ENCODE peak calls at places on chromosomes 3 and 15, in four cellular contexts. R, N, J and P are unnamed samples.

GRCh38 chr3:24963762-24964625 is 464.1 kb upstream of the RARB start:
- DNase-seq in R (peak), N (peak), J (no peak), P (peak)

GRCh38 chr3:53649816-53650215 is 155.4 kb downstream of the CACNA1D start:
- DNase-seq in R (no peak), N (no peak), J (no peak), P (no peak)

GRCh38 chr15:64453689-64454037 is 6.7 kb upstream of the ZNF609 start:
- DNase-seq in R (no peak), N (no peak), J (no peak), P (no peak)

GRCh38 chr15:42723068-42723467 is 13.9 kb downstream of the CDAN1 start:
- DNase-seq in R (no peak), N (no peak), J (no peak), P (peak)

GRCh38 chr3:156978471-156978961 is 152.4 kb downstream of the LEKR1 start:
- DNase-seq in R (no peak), N (peak), J (no peak), P (no peak)

GRCh38 chr3:32757618-32758374 is 60.0 kb upstream of the TRIM71 start:
- DNase-seq in R (no peak), N (peak), J (no peak), P (no peak)

GRCh38 chr3:67458406-67458805 is 196.0 kb downstream of the SUCLG2 start:
- DNase-seq in R (no peak), N (peak), J (no peak), P (no peak)

GRCh38 chr3:126685041-126685440 is 19.0 kb upstream of the CHCHD6 start:
- DNase-seq in R (no peak), N (no peak), J (no peak), P (no peak)

GRCh38 chr3:160482796-160483195 is 33.2 kb upstream of the TRIM59 start:
- DNase-seq in R (no peak), N (no peak), J (no peak), P (no peak)

GRCh38 chr3:190040145-190040544 is 80.6 kb downstream of the P3H2 start:
- DNase-seq in R (no peak), N (no peak), J (no peak), P (no peak)

GRCh38 chr3:181458857-181459256 is 252.9 kb upstream of the SOX2 start:
- DNase-seq in R (no peak), N (no peak), J (no peak), P (no peak)
- TF ChIP-seq RAD21 in R (no peak), N (no peak), J (no peak), P (no peak)

GRCh38 chr3:141056716-141057115 is 5.6 kb downstream of the SPSB4 start:
- DNase-seq in R (no peak), N (no peak), J (no peak), P (no peak)
- TF ChIP-seq RAD21 in R (no peak), N (no peak), J (no peak), P (no peak)

DNA sequence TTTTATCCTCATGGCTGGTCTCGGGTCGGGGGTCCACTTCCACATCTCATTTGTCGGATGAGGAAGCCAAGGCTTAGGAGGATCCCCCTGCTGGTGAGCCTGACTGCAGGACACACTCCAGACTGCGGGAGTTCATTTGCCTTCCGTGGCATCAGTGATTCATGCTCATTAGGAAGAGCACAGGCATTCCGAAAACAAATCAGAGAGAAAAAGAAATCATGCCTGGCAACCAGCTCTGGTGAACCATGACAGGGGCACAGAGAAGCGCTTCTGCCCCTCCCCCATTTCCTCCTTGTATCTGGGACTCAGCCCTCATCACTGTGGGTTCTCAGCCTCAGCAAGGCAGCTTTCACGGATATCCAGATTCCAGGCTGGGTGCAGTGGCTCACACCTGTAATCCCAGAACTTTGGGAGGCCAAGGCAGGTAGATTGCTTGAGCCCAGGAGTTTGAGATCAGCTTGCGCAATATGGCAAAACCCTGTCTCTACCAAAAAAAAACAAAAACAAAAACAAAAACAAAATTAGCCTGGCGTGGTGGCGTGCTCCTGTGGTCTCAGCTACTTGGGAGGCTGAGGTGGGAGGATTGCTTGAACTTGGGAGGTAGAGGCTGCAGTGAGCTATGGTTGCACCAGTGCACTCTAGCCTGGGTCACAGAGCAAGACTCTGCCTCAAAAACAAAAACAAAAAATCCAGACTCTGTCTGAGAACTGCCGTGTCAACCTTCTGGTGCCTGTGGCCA is 28.4 kb downstream of the IRAK2 start:
- DNase-seq in R (no peak), N (peak), J (peak), P (peak)
- TF ChIP-seq RAD21 in R (peak), N (peak), J (peak), P (peak)

GRCh38 chr3:186452517-186452916 is 90.5 kb upstream of the DGKG start:
- DNase-seq in R (peak), N (peak), J (no peak), P (no peak)
- TF ChIP-seq RAD21 in R (no peak), N (no peak), J (no peak), P (no peak)

DNA sequence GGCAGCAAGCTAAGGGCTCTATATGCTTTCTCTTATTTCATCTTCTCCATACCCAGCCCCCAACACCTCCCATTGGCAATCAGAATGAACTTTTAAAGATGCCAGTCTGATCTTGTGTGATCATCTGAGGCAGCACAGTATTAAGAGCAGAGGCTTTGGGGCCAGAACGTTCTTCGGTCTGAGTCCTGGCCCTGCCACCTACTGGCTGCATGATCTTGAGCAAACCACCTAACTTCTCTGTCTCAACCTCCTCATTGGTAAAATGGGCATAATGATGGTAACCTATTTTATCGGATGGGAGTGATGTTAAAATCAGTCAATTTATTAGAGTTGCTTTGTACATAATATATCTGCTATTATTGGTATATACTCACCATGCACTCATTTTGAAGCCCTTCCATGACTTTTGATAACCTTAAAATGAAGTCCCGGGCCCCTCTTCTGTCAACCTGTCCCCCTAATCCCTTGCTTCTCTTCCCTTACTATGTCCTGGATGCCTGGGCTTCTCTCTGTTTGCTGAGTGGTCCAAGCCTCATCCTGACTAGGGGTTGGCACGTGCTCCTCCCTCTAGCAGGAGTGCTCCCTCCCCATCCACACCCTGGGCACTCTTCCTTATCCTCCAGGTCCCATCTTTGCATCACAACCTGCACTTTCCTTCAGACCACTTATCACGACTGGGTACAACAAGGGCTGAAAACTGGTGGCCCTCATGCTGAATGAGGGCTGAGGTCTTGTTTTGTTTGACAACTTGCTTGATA is 6.3 kb downstream of the EFCAB12 start:
- DNase-seq in R (no peak), N (no peak), J (no peak), P (no peak)
- TF ChIP-seq RAD21 in R (peak), N (no peak), J (no peak), P (no peak)

GRCh38 chr3:172512363-172512762 is 10.9 kb downstream of the TNFSF10 start:
- DNase-seq in R (no peak), N (no peak), J (no peak), P (no peak)
- TF ChIP-seq RAD21 in R (no peak), N (no peak), J (no peak), P (no peak)

DNA sequence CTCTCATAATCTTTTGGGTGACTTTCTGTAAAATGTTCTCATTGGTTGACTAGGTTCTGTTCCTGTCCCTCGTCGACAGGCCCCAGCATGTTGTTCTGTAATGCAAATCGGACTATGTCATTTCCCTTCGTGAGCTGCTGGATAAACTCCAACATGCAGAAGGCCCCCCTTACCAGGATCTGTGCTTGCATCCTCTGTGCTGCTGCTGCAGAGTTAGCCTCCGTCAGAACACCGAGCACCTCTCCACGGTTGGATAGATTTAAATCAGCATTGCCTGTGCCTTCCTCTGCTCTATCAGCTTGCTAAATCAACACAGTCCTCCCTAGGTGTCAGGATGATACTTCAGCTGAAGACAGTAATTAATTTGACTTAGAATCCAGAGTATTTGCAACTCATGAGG is 12.7 kb upstream of the MINDY4B start:
- DNase-seq in R (no peak), N (no peak), J (no peak), P (no peak)
- TF ChIP-seq RAD21 in R (no peak), N (no peak), J (no peak), P (no peak)

GRCh38 chr3:43105224-43105596 is 669 bp downstream of the POMGNT2 start:
- DNase-seq in R (no peak), N (no peak), J (no peak), P (no peak)

GRCh38 chr3:43104039-43104438 is 1.8 kb downstream of the POMGNT2 start:
- DNase-seq in R (no peak), N (no peak), J (no peak), P (no peak)

GRCh38 chr3:43106293-43106628 is 382 bp upstream of the POMGNT2 start:
- DNase-seq in R (peak), N (no peak), J (peak), P (no peak)

GRCh38 chr3:43104786-43105185 is 1.1 kb downstream of the POMGNT2 start:
- DNase-seq in R (no peak), N (no peak), J (no peak), P (no peak)

DNA sequence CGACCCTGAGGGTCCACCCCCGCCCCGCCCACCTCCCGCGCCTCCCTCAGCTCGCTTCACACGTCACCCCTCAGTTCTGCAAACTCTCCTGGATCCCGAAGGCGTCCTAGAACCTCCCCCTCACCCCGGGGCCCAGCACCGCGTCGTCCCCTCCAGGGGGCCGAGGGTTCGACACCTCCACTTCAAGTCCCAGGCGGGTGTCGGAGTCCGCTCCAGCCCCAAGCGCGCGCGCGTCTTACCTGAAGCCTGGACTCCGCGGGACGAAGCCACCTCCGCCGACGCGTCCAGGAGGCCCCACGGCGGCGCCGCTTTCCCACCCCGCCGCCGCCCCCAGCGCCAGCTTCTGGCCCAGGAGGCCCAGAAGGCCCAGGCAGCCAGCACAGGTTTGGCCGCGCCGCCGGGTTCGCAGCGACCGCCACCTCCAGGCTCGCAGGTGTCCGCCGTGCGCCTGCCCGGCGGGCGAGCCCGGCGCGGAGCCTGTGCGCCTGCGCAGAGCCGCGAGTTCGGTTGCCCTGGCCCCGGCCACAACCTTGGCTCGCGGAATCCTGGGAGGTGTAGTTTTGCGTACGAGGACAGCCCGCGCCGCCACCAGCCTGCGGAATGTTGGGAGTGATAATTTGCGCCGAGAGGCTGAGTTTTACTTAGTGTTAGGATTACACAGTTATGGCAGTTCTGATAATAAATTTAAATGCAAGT is at the start of gene POMGNT2:
- DNase-seq in R (peak), N (peak), J (peak), P (peak)
- TF ChIP-seq RAD21 in R (no peak), N (no peak), J (no peak), P (peak)